ENCODE peak calls at places on chromosomes 4 and X, in four cellular contexts. One of them, this sample, is unnamed.

GRCh38 chr4:3671571-3672464 is 94.4 kb upstream of the ADRA2C start:
- DNase-seq in NCI-H2081: no peak
- DNase-seq in B cell: no peak
- DNase-seq in NCI-H774: no peak
- DNase-seq in this sample: no peak

GRCh38 chr4:151401739-151402138 is 7.2 kb upstream of the FHIP1A start:
- DNase-seq in NCI-H774: no peak
- DNase-seq in B cell: no peak
- DNase-seq in NCI-H2081: no peak
- DNase-seq in this sample: no peak

GRCh38 chrX:118049713-118050112 is 66.9 kb downstream of the KLHL13 start:
- DNase-seq in NCI-H774: no peak
- DNase-seq in B cell: no peak
- DNase-seq in NCI-H2081: peak
- DNase-seq in this sample: no peak

GRCh38 chr4:30396772-30397475 is 323.2 kb upstream of the PCDH7 start:
- DNase-seq in NCI-H2081: no peak
- DNase-seq in NCI-H774: no peak
- DNase-seq in B cell: no peak
- DNase-seq in this sample: no peak

GRCh38 chrX:74450803-74451449 is 29.6 kb downstream of the SLC16A2 start:
- DNase-seq in NCI-H774: no peak
- DNase-seq in B cell: no peak
- DNase-seq in NCI-H2081: no peak
- DNase-seq in this sample: peak

GRCh38 chr4:169045862-169046584 is 36.0 kb upstream of the CBR4 start:
- DNase-seq in NCI-H2081: no peak
- DNase-seq in B cell: no peak
- DNase-seq in NCI-H774: no peak
- DNase-seq in this sample: no peak

GRCh38 chrX:148542481-148543255 is 42.3 kb downstream of the AFF2 start:
- DNase-seq in NCI-H2081: no peak
- DNase-seq in B cell: peak
- DNase-seq in NCI-H774: no peak
- DNase-seq in this sample: no peak

GRCh38 chr4:140793291-140793690 is 37.1 kb upstream of the TBC1D9 start:
- DNase-seq in NCI-H2081: no peak
- DNase-seq in B cell: no peak
- DNase-seq in NCI-H774: no peak
- DNase-seq in this sample: no peak

GRCh38 chr4:17447675-17448298 is 64.1 kb downstream of the QDPR start:
- DNase-seq in NCI-H2081: peak
- DNase-seq in NCI-H774: peak
- DNase-seq in B cell: peak
- DNase-seq in this sample: peak

GRCh38 chr4:40423735-40424134 is 88.6 kb downstream of the CHRNA9 start:
- DNase-seq in NCI-H2081: no peak
- DNase-seq in NCI-H774: no peak
- DNase-seq in B cell: no peak
- DNase-seq in this sample: no peak

GRCh38 chr4:115159141-115159540 is 45.7 kb upstream of the NDST4 start:
- DNase-seq in NCI-H2081: no peak
- DNase-seq in B cell: no peak
- DNase-seq in NCI-H774: no peak
- DNase-seq in this sample: no peak

GRCh38 chr4:185282968-185283367 is 73.6 kb downstream of the SNX25 start:
- DNase-seq in NCI-H2081: no peak
- DNase-seq in B cell: no peak
- DNase-seq in NCI-H774: no peak
- DNase-seq in this sample: no peak

GRCh38 chr4:108049406-108049805 is 59.7 kb downstream of the HADH start:
- DNase-seq in B cell: no peak
- DNase-seq in NCI-H2081: no peak
- DNase-seq in NCI-H774: no peak
- DNase-seq in this sample: no peak

GRCh38 chrX:108020631-108021030 is 24.2 kb upstream of the VSIG1 start:
- DNase-seq in B cell: peak
- DNase-seq in NCI-H774: no peak
- DNase-seq in NCI-H2081: peak
- DNase-seq in this sample: no peak

GRCh38 chr4:142331646-142332045 is 514.5 kb downstream of the INPP4B start:
- DNase-seq in NCI-H774: no peak
- DNase-seq in NCI-H2081: no peak
- DNase-seq in B cell: no peak
- DNase-seq in this sample: no peak

GRCh38 chrX:152904151-152905080 is 6.5 kb downstream of the ZNF185 start:
- DNase-seq in B cell: peak
- DNase-seq in NCI-H774: peak
- DNase-seq in NCI-H2081: peak
- DNase-seq in this sample: no peak

GRCh38 chrX:119758682-119759332 is 419 bp downstream of the SOWAHD start:
- DNase-seq in B cell: peak
- DNase-seq in NCI-H774: no peak
- DNase-seq in NCI-H2081: peak
- DNase-seq in this sample: no peak

GRCh38 chrX:77922768-77923167 is 12.3 kb downstream of the ATP7A start:
- DNase-seq in NCI-H774: no peak
- DNase-seq in B cell: no peak
- DNase-seq in NCI-H2081: no peak
- DNase-seq in this sample: no peak

GRCh38 chr4:81743731-81744465 is 272.2 kb upstream of the RASGEF1B start:
- DNase-seq in NCI-H2081: no peak
- DNase-seq in B cell: no peak
- DNase-seq in NCI-H774: no peak
- DNase-seq in this sample: no peak

GRCh38 chr4:159685406-159686092 is 582.7 kb downstream of the RAPGEF2 start:
- DNase-seq in NCI-H2081: no peak
- DNase-seq in NCI-H774: no peak
- DNase-seq in B cell: no peak
- DNase-seq in this sample: no peak

GRCh38 chrX:110409925-110410324 is 51.3 kb downstream of the RTL9 start:
- DNase-seq in NCI-H774: no peak
- DNase-seq in B cell: no peak
- DNase-seq in NCI-H2081: no peak
- DNase-seq in this sample: no peak

GRCh38 chrX:104972737-104973136 is 247.8 kb downstream of the TEX13A start:
- DNase-seq in B cell: no peak
- DNase-seq in NCI-H774: no peak
- DNase-seq in NCI-H2081: no peak
- DNase-seq in this sample: no peak

GRCh38 chr4:177281544-177281943 is 28.1 kb upstream of the NEIL3 start:
- DNase-seq in NCI-H2081: no peak
- DNase-seq in NCI-H774: no peak
- DNase-seq in B cell: no peak
- DNase-seq in this sample: no peak

GRCh38 chrX:40068048-40068447 is 29.7 kb downstream of the BCOR start:
- DNase-seq in B cell: no peak
- DNase-seq in NCI-H2081: no peak
- DNase-seq in NCI-H774: no peak
- DNase-seq in this sample: no peak

GRCh38 chr4:112371361-112371760 is 74.2 kb downstream of the ALPK1 start:
- DNase-seq in NCI-H774: no peak
- DNase-seq in NCI-H2081: no peak
- DNase-seq in B cell: no peak
- DNase-seq in this sample: no peak

GRCh38 chr4:89136525-89136924 is 25.2 kb downstream of the TIGD2 start:
- DNase-seq in B cell: no peak
- DNase-seq in NCI-H774: no peak
- DNase-seq in NCI-H2081: no peak
- DNase-seq in this sample: no peak

GRCh38 chr4:82898322-82899243 is 2.0 kb upstream of the THAP9 start:
- DNase-seq in NCI-H2081: no peak
- DNase-seq in B cell: peak
- DNase-seq in NCI-H774: no peak
- DNase-seq in this sample: no peak

GRCh38 chr4:184826315-184827266 is 823 bp upstream of the ACSL1 start:
- DNase-seq in B cell: peak
- DNase-seq in NCI-H774: peak
- DNase-seq in NCI-H2081: peak
- DNase-seq in this sample: no peak

GRCh38 chrX:11423362-11423818 is 130.2 kb downstream of the AMELX start:
- DNase-seq in NCI-H774: no peak
- DNase-seq in B cell: peak
- DNase-seq in NCI-H2081: no peak
- DNase-seq in this sample: no peak

GRCh38 chrX:136138939-136139338 is 8.4 kb upstream of the FHL1 start:
- DNase-seq in NCI-H2081: no peak
- DNase-seq in B cell: no peak
- DNase-seq in NCI-H774: no peak
- DNase-seq in this sample: no peak

GRCh38 chr4:174763454-174764104 is 65.5 kb downstream of the GLRA3 start:
- DNase-seq in B cell: no peak
- DNase-seq in NCI-H2081: no peak
- DNase-seq in NCI-H774: no peak
- DNase-seq in this sample: peak

GRCh38 chrX:149881081-149881711 is at the start of gene MAGEA8:
- DNase-seq in B cell: no peak
- DNase-seq in NCI-H774: no peak
- DNase-seq in NCI-H2081: no peak
- DNase-seq in this sample: no peak

GRCh38 chr4:1082215-1083182 is 30.9 kb downstream of the RNF212 start:
- DNase-seq in NCI-H774: peak
- DNase-seq in B cell: peak
- DNase-seq in NCI-H2081: peak
- DNase-seq in this sample: peak

This sample was measured in epithelial cell of proximal tubule.